ENCODE peak calls at places on chromosomes 1 and 21, in four cellular contexts. One of them, this sample, is unnamed.

GRCh38 chr1:227131193-227131592 is 187.1 kb downstream of the CDC42BPA start:
- DNase-seq in A549: peak
- DNase-seq in SK-N-SH: peak
- DNase-seq in GM12878: no peak
- DNase-seq in this sample: peak

GRCh38 chr1:155473422-155473821 is 89.2 kb downstream of the ASH1L start:
- DNase-seq in A549: no peak
- DNase-seq in SK-N-SH: no peak
- DNase-seq in GM12878: no peak
- DNase-seq in this sample: no peak

GRCh38 chr1:42970143-42970542 is 11.5 kb upstream of the SLC2A1 start:
- DNase-seq in A549: no peak
- DNase-seq in SK-N-SH: no peak
- DNase-seq in GM12878: no peak
- DNase-seq in this sample: no peak

GRCh38 chr1:245710961-245711903 is 556.4 kb downstream of the KIF26B start:
- DNase-seq in A549: no peak
- DNase-seq in SK-N-SH: no peak
- DNase-seq in GM12878: no peak
- DNase-seq in this sample: no peak

GRCh38 chr1:53091841-53092645 is 30.0 kb downstream of the PODN start:
- DNase-seq in A549: no peak
- DNase-seq in SK-N-SH: no peak
- DNase-seq in GM12878: no peak
- DNase-seq in this sample: no peak

GRCh38 chr1:181038399-181038873 is 4.7 kb downstream of the MR1 start:
- DNase-seq in A549: peak
- DNase-seq in SK-N-SH: peak
- DNase-seq in GM12878: no peak
- DNase-seq in this sample: peak

GRCh38 chr1:212313616-212314015 is 28.4 kb downstream of the PPP2R5A start:
- DNase-seq in A549: no peak
- DNase-seq in SK-N-SH: no peak
- DNase-seq in GM12878: no peak
- DNase-seq in this sample: no peak

GRCh38 chr1:44919387-44919786 is 67.0 kb downstream of the EIF2B3 start:
- DNase-seq in A549: no peak
- DNase-seq in SK-N-SH: no peak
- DNase-seq in GM12878: no peak
- DNase-seq in this sample: no peak

GRCh38 chr1:163231385-163231784 is 28.7 kb upstream of the RGS5 start:
- DNase-seq in A549: no peak
- DNase-seq in SK-N-SH: no peak
- DNase-seq in GM12878: no peak
- DNase-seq in this sample: no peak

GRCh38 chr1:180278193-180278556 is 48.1 kb downstream of the LHX4 start:
- DNase-seq in A549: no peak
- DNase-seq in SK-N-SH: no peak
- DNase-seq in GM12878: no peak
- DNase-seq in this sample: no peak

GRCh38 chr1:113669988-113670387 is 89.3 kb downstream of the PHTF1 start:
- DNase-seq in A549: no peak
- DNase-seq in SK-N-SH: no peak
- DNase-seq in GM12878: no peak
- DNase-seq in this sample: no peak

GRCh38 chr1:15654091-15654690 is 29.9 kb upstream of the PLEKHM2 start:
- DNase-seq in A549: no peak
- DNase-seq in SK-N-SH: no peak
- DNase-seq in GM12878: no peak
- DNase-seq in this sample: no peak

GRCh38 chr1:45573231-45573804 is 10.5 kb upstream of the NASP start:
- DNase-seq in A549: no peak
- DNase-seq in SK-N-SH: no peak
- DNase-seq in GM12878: no peak
- DNase-seq in this sample: no peak

GRCh38 chr1:211613108-211613947 is 34.4 kb upstream of the SLC30A1 start:
- DNase-seq in A549: peak
- DNase-seq in SK-N-SH: no peak
- DNase-seq in GM12878: no peak
- DNase-seq in this sample: peak

GRCh38 chr1:46449223-46450159 is 40.1 kb upstream of the DMBX1 start:
- DNase-seq in A549: no peak
- DNase-seq in SK-N-SH: no peak
- DNase-seq in GM12878: no peak
- DNase-seq in this sample: no peak

GRCh38 chr1:65068202-65069011 is 79.6 kb upstream of the AK4 start:
- DNase-seq in A549: no peak
- DNase-seq in SK-N-SH: peak
- DNase-seq in GM12878: no peak
- DNase-seq in this sample: no peak

GRCh38 chr21:34274001-34274400 is 89.8 kb upstream of the KCNE2 start:
- DNase-seq in A549: no peak
- DNase-seq in SK-N-SH: no peak
- DNase-seq in GM12878: no peak
- DNase-seq in this sample: no peak

GRCh38 chr21:44456915-44457736 is 1.8 kb downstream of the LRRC3 start:
- DNase-seq in A549: no peak
- DNase-seq in SK-N-SH: no peak
- DNase-seq in GM12878: no peak
- DNase-seq in this sample: no peak

GRCh38 chr1:111733183-111733995 is 5.8 kb downstream of the INKA2 start:
- DNase-seq in A549: peak
- DNase-seq in SK-N-SH: no peak
- DNase-seq in GM12878: no peak
- DNase-seq in this sample: peak

GRCh38 chr1:234586304-234586703 is 23.7 kb downstream of the IRF2BP2 start:
- DNase-seq in A549: no peak
- DNase-seq in SK-N-SH: no peak
- DNase-seq in GM12878: no peak
- DNase-seq in this sample: no peak
- H3K27ac ChIP-seq in A549: no peak
- H3K27ac ChIP-seq in SK-N-SH: no peak
- H3K27ac ChIP-seq in GM12878: no peak
- H3K27ac ChIP-seq in this sample: no peak

GRCh38 chr1:87389011-87389410 is 60.3 kb downstream of the LMO4 start:
- DNase-seq in A549: no peak
- DNase-seq in SK-N-SH: no peak
- DNase-seq in GM12878: no peak
- DNase-seq in this sample: no peak

GRCh38 chr1:87394462-87394861 is 65.8 kb downstream of the LMO4 start:
- DNase-seq in A549: no peak
- DNase-seq in SK-N-SH: no peak
- DNase-seq in GM12878: no peak
- DNase-seq in this sample: no peak

GRCh38 chr1:87393437-87394085 is 64.9 kb downstream of the LMO4 start:
- DNase-seq in A549: no peak
- DNase-seq in SK-N-SH: no peak
- DNase-seq in GM12878: no peak
- DNase-seq in this sample: no peak

GRCh38 chr1:87389546-87389945 is 60.9 kb downstream of the LMO4 start:
- DNase-seq in A549: no peak
- DNase-seq in SK-N-SH: no peak
- DNase-seq in GM12878: no peak
- DNase-seq in this sample: no peak

GRCh38 chr1:87392241-87393192 is 63.8 kb downstream of the LMO4 start:
- DNase-seq in A549: peak
- DNase-seq in SK-N-SH: no peak
- DNase-seq in GM12878: no peak
- DNase-seq in this sample: no peak
- TF ChIP-seq PBX3 in A549: no peak
- TF ChIP-seq PBX3 in SK-N-SH: peak
- TF ChIP-seq PBX3 in GM12878: no peak
- TF ChIP-seq PBX3 in this sample: no peak

GRCh38 chr1:10032287-10032589 is 520 bp upstream of the UBE4B start:
- DNase-seq in A549: no peak
- DNase-seq in SK-N-SH: no peak
- DNase-seq in GM12878: no peak
- DNase-seq in this sample: no peak
- H3K27ac ChIP-seq in A549: peak
- H3K27ac ChIP-seq in SK-N-SH: peak
- H3K27ac ChIP-seq in GM12878: peak
- H3K27ac ChIP-seq in this sample: peak

GRCh38 chr1:31418626-31419025 is 5.6 kb downstream of the SERINC2 start:
- DNase-seq in A549: no peak
- DNase-seq in SK-N-SH: no peak
- DNase-seq in GM12878: no peak
- DNase-seq in this sample: no peak

GRCh38 chr1:31422505-31423319 is 9.7 kb downstream of the SERINC2 start:
- DNase-seq in A549: peak
- DNase-seq in SK-N-SH: peak
- DNase-seq in GM12878: peak
- DNase-seq in this sample: peak

GRCh38 chr1:31421404-31422040 is 8.5 kb downstream of the SERINC2 start:
- DNase-seq in A549: peak
- DNase-seq in SK-N-SH: no peak
- DNase-seq in GM12878: no peak
- DNase-seq in this sample: no peak

GRCh38 chr1:31423418-31423947 is 10.5 kb downstream of the SERINC2 start:
- DNase-seq in A549: no peak
- DNase-seq in SK-N-SH: no peak
- DNase-seq in GM12878: peak
- DNase-seq in this sample: no peak

GRCh38 chr1:31420716-31421115 is 7.7 kb downstream of the SERINC2 start:
- DNase-seq in A549: no peak
- DNase-seq in SK-N-SH: no peak
- DNase-seq in GM12878: no peak
- DNase-seq in this sample: no peak
- TF ChIP-seq PBX3 in A549: no peak
- TF ChIP-seq PBX3 in SK-N-SH: no peak
- TF ChIP-seq PBX3 in GM12878: no peak
- TF ChIP-seq PBX3 in this sample: no peak

DNA sequence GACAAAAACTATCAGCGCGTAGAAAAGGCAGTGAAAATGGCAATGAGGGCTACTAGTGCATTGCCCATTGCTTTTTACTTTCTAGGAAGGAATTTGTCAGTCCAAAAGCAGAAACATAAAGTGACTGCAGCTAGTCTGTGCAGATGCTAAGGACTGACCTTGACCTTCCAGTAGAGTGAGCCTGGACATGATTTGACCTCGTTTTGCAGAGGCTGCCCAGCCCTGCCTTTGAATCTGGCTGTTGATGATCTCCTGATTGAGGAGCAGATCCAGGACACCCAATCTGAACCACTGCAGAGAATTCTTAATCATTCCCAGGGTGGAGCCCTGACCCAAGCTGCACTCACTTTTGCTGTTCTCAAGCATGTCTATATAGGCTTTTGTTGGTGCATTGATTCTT is 21.6 kb downstream of the DYRK3 start:
- DNase-seq in A549: no peak
- DNase-seq in SK-N-SH: no peak
- DNase-seq in GM12878: no peak
- DNase-seq in this sample: no peak
- H3K27ac ChIP-seq in A549: no peak
- H3K27ac ChIP-seq in SK-N-SH: no peak
- H3K27ac ChIP-seq in GM12878: no peak
- H3K27ac ChIP-seq in this sample: no peak

GRCh38 chr1:12075195-12076114 is 12.4 kb downstream of the TNFRSF8 start:
- DNase-seq in A549: no peak
- DNase-seq in SK-N-SH: no peak
- DNase-seq in GM12878: no peak
- DNase-seq in this sample: no peak
- TF ChIP-seq PBX3 in A549: no peak
- TF ChIP-seq PBX3 in SK-N-SH: no peak
- TF ChIP-seq PBX3 in GM12878: no peak
- TF ChIP-seq PBX3 in this sample: no peak